ENCODE peak calls at places on chromosome 21, in four cellular contexts. S is CD8-positive, alpha-beta memory T cell; Y is AG10803; I is HFF-Myc. Q is an unnamed sample.

GRCh38 chr21:29378814-29379213 is 80.1 kb downstream of the BACH1 start:
- DNase-seq in Y (no peak), I (no peak), S (no peak), Q (peak; percentile 6)

GRCh38 chr21:37891953-37892352 is 24.3 kb downstream of the KCNJ6 start:
- DNase-seq in I (no peak), S (no peak), Y (no peak), Q (no peak)

GRCh38 chr21:40760811-40761210 is 86.1 kb downstream of the DSCAM start:
- DNase-seq in I (no peak), Y (peak; percentile 11), S (no peak), Q (no peak)

GRCh38 chr21:28832715-28833061 is 160.0 kb downstream of the LTN1 start:
- DNase-seq in Y (no peak), I (no peak), S (no peak), Q (no peak)

GRCh38 chr21:16455978-16456377 is 726.2 kb downstream of the USP25 start:
- DNase-seq in Y (peak; percentile 17), S (no peak), I (no peak), Q (peak; percentile 44)

GRCh38 chr21:34617753-34618339 is 2.9 kb upstream of the RCAN1 start:
- DNase-seq in S (no peak), I (no peak), Y (no peak), Q (no peak)

GRCh38 chr21:46621457-46622182 is 13.9 kb upstream of the PRMT2 start:
- DNase-seq in I (no peak), S (no peak), Y (no peak), Q (no peak)

GRCh38 chr21:45408271-45408791 is 3.4 kb downstream of the COL18A1 start:
- DNase-seq in I (no peak), S (peak; percentile 18), Y (no peak), Q (no peak)

GRCh38 chr21:35423694-35424093 is 374.6 kb upstream of the RUNX1 start:
- DNase-seq in I (no peak), Y (peak; percentile 86), S (no peak), Q (peak; percentile 64)

GRCh38 chr21:45532826-45533730 is 9.2 kb downstream of the SLC19A1 start:
- DNase-seq in S (peak; percentile 10), Y (no peak), I (no peak), Q (no peak)

GRCh38 chr21:23452384-23453083 is 2154.7 kb downstream of the MRPL39 start:
- DNase-seq in I (no peak), S (no peak), Y (no peak), Q (no peak)

GRCh38 chr21:29384608-29385359 is 86.1 kb downstream of the BACH1 start:
- DNase-seq in I (no peak), S (no peak), Y (no peak), Q (no peak)

GRCh38 chr21:33232640-33233039 is 2.9 kb downstream of the IFNAR2 start:
- DNase-seq in Y (no peak), I (no peak), S (no peak), Q (no peak)

GRCh38 chr21:33230518-33231324 is 983 bp downstream of the IFNAR2 start:
- DNase-seq in I (no peak), Y (peak; percentile 61), S (peak; percentile 65), Q (no peak)

GRCh38 chr21:33229099-33229775 is 501 bp upstream of the IFNAR2 start:
- DNase-seq in I (no peak), Y (no peak), S (no peak), Q (no peak)

GRCh38 chr21:33229776-33230517 is at the start of gene IFNAR2:
- DNase-seq in I (no peak), S (peak; percentile 78), Y (peak; percentile 42), Q (no peak)

DNA sequence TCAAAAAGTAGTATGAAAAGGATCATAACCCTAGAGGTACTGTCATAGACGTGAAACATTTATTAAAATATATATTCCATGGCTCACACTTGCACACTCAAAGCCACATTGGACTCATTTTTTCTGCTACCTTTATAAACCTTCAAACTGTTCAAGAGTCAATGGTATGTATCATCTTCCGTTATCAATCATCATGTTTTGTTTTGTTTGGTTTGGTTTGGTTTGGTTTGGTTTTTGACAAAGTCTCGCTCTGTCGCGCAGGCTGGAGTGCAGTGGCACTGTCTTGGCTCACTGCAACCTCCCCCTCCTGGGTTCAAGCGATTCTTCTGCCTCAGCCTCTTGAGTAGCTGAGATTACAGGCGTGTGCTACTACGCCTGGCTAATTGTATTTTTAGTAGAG is 1.8 kb downstream of the IFNAR2 start:
- DNase-seq in I (no peak), S (no peak), Y (no peak), Q (no peak)
- H3K4me3 ChIP-seq in I (no peak overlapping the region), S (peak overlapping the region; percentile 87), Y (no peak overlapping the region), Q (no peak overlapping the region)

GRCh38 chr21:31405638-31406037 is 61.6 kb upstream of the TIAM1 start:
- DNase-seq in I (no peak), S (no peak), Y (no peak), Q (no peak)
- H3K4me3 ChIP-seq in I (no peak overlapping the region), S (no peak overlapping the region), Y (no peak overlapping the region), Q (no peak overlapping the region)

GRCh38 chr21:33587792-33588484 is 546 bp downstream of the DONSON start:
- DNase-seq in Y (peak; percentile 29), S (no peak), I (no peak), Q (no peak)

GRCh38 chr21:33588485-33589335 is at the start of gene DONSON:
- DNase-seq in I (peak; percentile 32), S (peak; percentile 89), Y (peak; percentile 70), Q (peak; percentile 25)

GRCh38 chr21:33584455-33584854 is 4.0 kb downstream of the DONSON start:
- DNase-seq in S (no peak), I (no peak), Y (no peak), Q (no peak)

DNA sequence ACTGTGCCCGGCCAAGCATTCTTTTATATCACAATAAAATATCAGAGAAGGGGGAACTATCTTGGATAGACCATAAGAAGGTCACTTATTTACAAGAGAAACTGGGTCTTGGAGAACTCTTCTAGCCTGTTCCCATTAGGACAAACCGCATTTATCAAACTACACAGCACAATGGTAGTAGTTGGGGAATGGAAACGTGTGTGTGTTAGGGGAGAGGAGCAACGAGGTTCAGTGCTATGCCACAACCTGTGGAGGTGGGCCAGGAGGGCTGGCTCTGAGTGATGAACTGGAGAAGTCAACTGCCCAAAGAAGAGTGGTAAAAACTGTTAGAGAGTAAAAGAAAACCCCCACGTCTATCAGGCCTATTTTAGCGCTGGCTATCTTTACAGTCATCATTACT is 1.6 kb downstream of the DONSON start:
- DNase-seq in I (no peak), Y (no peak), S (no peak), Q (no peak)
- H3K4me3 ChIP-seq in I (peak overlapping the region; percentile 72), Y (no peak overlapping the region), S (no peak overlapping the region), Q (peak overlapping the region; percentile 84)

GRCh38 chr21:44281801-44282200 is 3.9 kb upstream of the AIRE start:
- DNase-seq in S (no peak), I (no peak), Y (no peak), Q (no peak)
- H3K4me3 ChIP-seq in S (no peak overlapping the region), I (no peak overlapping the region), Y (no peak overlapping the region), Q (no peak overlapping the region)

GRCh38 chr21:36696640-36697472 is 2.1 kb upstream of the SIM2 start:
- DNase-seq in S (no peak), Y (no peak), I (no peak), Q (no peak)

GRCh38 chr21:36699546-36700294 is 805 bp downstream of the SIM2 start:
- DNase-seq in Y (no peak), I (no peak), S (no peak), Q (no peak)

GRCh38 chr21:36697473-36698159 is 1.3 kb upstream of the SIM2 start:
- DNase-seq in I (no peak), Y (no peak), S (no peak), Q (no peak)

GRCh38 chr21:36699026-36699545 is at the start of gene SIM2:
- DNase-seq in S (no peak), I (no peak), Y (peak; percentile 53), Q (no peak)

GRCh38 chr21:36698160-36699025 is 522 bp upstream of the SIM2 start:
- DNase-seq in I (no peak), S (no peak), Y (peak; percentile 38), Q (no peak)
- H3K4me3 ChIP-seq in I (no peak overlapping the region), S (no peak overlapping the region), Y (peak overlapping the region; percentile 63), Q (peak overlapping the region; percentile 55)

DNA sequence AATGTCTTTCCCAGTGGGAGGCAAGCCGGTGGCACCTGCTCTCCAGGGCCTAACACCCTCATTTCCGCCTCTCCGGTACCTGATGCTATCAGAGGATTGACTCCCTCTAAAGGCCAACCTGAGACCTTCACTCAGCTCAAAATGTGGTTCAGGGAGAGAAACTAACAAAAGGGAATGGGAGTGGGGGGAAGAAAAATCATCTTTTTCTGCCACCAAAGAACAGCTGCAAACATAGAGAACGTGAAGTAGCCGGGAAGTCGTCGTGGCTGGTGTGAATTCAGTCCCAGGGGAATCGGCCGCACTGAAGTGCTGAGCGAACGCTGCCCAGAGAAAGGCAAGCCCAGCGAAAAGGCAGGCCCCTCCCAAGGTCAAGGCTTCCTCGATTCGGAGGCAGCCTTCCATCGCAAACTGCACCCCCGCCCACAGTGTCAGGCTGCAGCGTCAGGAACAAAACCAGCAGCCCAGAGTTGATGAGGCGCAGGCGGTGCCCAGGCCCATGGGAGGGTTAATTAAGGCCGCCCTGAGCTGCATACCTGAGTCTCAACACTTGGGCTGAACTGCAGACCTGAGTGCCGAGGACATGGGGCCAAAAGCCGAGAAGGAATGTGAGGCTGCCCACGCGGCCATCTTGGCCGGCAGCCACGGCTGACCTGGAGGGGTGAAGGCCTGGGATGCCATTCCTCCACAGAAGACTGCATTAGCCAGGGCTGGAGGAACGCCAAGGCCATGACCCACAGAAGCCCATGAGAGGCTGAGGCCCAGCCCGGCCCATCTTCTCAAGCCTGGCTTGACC is 160.2 kb downstream of the PSMG1 start:
- DNase-seq in S (no peak), Y (peak; percentile 2), I (no peak), Q (no peak)
- H3K4me3 ChIP-seq in S (no peak overlapping the region), Y (no peak overlapping the region), I (no peak overlapping the region), Q (no peak overlapping the region)

GRCh38 chr21:17796037-17796403 is 23.1 kb downstream of the C21orf91 start:
- DNase-seq in S (no peak), Y (no peak), I (no peak), Q (no peak)

GRCh38 chr21:17795084-17796036 is 23.8 kb downstream of the C21orf91 start:
- DNase-seq in I (no peak), Y (no peak), S (no peak), Q (no peak)

GRCh38 chr21:17793271-17793670 is 25.9 kb downstream of the C21orf91 start:
- DNase-seq in Y (no peak), S (no peak), I (no peak), Q (no peak)

GRCh38 chr21:17794631-17795030 is 24.5 kb downstream of the C21orf91 start:
- DNase-seq in S (no peak), I (no peak), Y (no peak), Q (no peak)

GRCh38 chr21:17793675-17794123 is 25.5 kb downstream of the C21orf91 start:
- DNase-seq in I (no peak), S (no peak), Y (peak; percentile 52), Q (no peak)
- H3K4me3 ChIP-seq in I (no peak overlapping the region), S (peak overlapping the region; percentile 52), Y (peak overlapping the region; percentile 48), Q (no peak overlapping the region)

Q was measured in skeletal muscle cell.